ENCODE peak calls at places on chromosomes 11 and 22, in six cellular contexts. R is non-pigmented ciliary epithelial cell; Y is CD8-positive, alpha-beta memory T cell; I is ELR; N is type B pancreatic cell; K is tibial nerve. V is an unnamed sample.

GRCh38 chr11:113550179-113550578 is 75.0 kb upstream of the DRD2 start:
- DNase-seq in Y (no peak), N (no peak), R (no peak), I (no peak), K (no peak), V (no peak)

GRCh38 chr11:70495351-70496310 is 97.3 kb downstream of the CTTN start:
- DNase-seq in R (no peak), Y (peak), N (no peak), I (no peak), K (no peak), V (no peak)

GRCh38 chr11:13271060-13271693 is 6.4 kb upstream of the BMAL1 start:
- DNase-seq in I (no peak), N (no peak), R (no peak), Y (no peak), K (no peak), V (no peak)

GRCh38 chr11:76246271-76246933 is 40.1 kb upstream of the WNT11 start:
- DNase-seq in I (no peak), R (no peak), N (no peak), Y (no peak), K (no peak), V (no peak)

GRCh38 chr11:12629601-12630313 is 44.5 kb upstream of the TEAD1 start:
- DNase-seq in N (no peak), I (peak), R (peak), K (no peak), Y (no peak), V (peak)

GRCh38 chr11:119531623-119532022 is 108.7 kb upstream of the THY1 start:
- DNase-seq in R (no peak), K (no peak), N (no peak), Y (no peak), I (no peak), V (no peak)

GRCh38 chr11:128291043-128291442 is 296.3 kb downstream of the ETS1 start:
- DNase-seq in R (no peak), K (no peak), Y (no peak), I (no peak), N (no peak), V (no peak)

GRCh38 chr11:43523632-43524031 is 156.9 kb upstream of the HSD17B12 start:
- DNase-seq in Y (no peak), R (no peak), N (no peak), K (no peak), I (no peak), V (no peak)

GRCh38 chr11:282630-283360 is 4.6 kb downstream of the NLRP6 start:
- DNase-seq in R (no peak), Y (no peak), I (no peak), K (no peak), N (no peak), V (no peak)

GRCh38 chr22:24816841-24817240 is 10.8 kb downstream of the SGSM1 start:
- DNase-seq in K (no peak), N (no peak), Y (no peak), I (no peak), R (no peak), V (no peak)

GRCh38 chr11:8867856-8868705 is 42.9 kb upstream of the AKIP1 start:
- DNase-seq in I (peak), N (no peak), Y (no peak), R (no peak), K (no peak), V (peak)

GRCh38 chr22:28139993-28140392 is 220.9 kb upstream of the PITPNB start:
- DNase-seq in N (no peak), R (peak), I (peak), Y (no peak), K (no peak), V (peak)

GRCh38 chr11:105211806-105212531 is 72.4 kb upstream of the CARD18 start:
- DNase-seq in R (no peak), N (no peak), I (no peak), Y (no peak), K (no peak), V (peak)

GRCh38 chr22:43090130-43090789 is 1.1 kb upstream of the TTLL1 start:
- DNase-seq in N (no peak), K (no peak), Y (peak), R (peak), I (peak), V (peak)

GRCh38 chr11:86461892-86462291 is 87.2 kb downstream of the CCDC81 start:
- DNase-seq in Y (no peak), N (no peak), R (no peak), K (no peak), I (no peak), V (no peak)

V was measured in LHCN-M2.